ENCODE peak calls at places on chromosomes 1 and 21, in seven cellular contexts. One of them, this sample, is unnamed.

GRCh38 chr1:63670164-63670563 is 77.0 kb downstream of the PGM1 start:
- DNase-seq in HCT116: no peak
- DNase-seq in HepG2: no peak
- DNase-seq in SK-N-SH: no peak
- DNase-seq in K562: no peak
- DNase-seq in A549: no peak
- DNase-seq in H1: no peak
- DNase-seq in this sample: no peak

GRCh38 chr1:154352581-154353459 is 27.5 kb downstream of the ATP8B2 start:
- DNase-seq in K562: peak
- DNase-seq in H1: no peak
- DNase-seq in HCT116: no peak
- DNase-seq in SK-N-SH: peak
- DNase-seq in A549: no peak
- DNase-seq in HepG2: no peak
- DNase-seq in this sample: peak

GRCh38 chr1:47690341-47691244 is 252.7 kb downstream of the FOXD2 start:
- DNase-seq in H1: no peak
- DNase-seq in A549: no peak
- DNase-seq in K562: no peak
- DNase-seq in HCT116: no peak
- DNase-seq in SK-N-SH: no peak
- DNase-seq in HepG2: no peak
- DNase-seq in this sample: no peak

GRCh38 chr1:175072131-175072941 is 4.7 kb downstream of the TNN start:
- DNase-seq in H1: no peak
- DNase-seq in SK-N-SH: no peak
- DNase-seq in K562: no peak
- DNase-seq in HepG2: no peak
- DNase-seq in A549: no peak
- DNase-seq in HCT116: no peak
- DNase-seq in this sample: peak

GRCh38 chr21:36689324-36689723 is 9.6 kb upstream of the SIM2 start:
- DNase-seq in SK-N-SH: no peak
- DNase-seq in K562: no peak
- DNase-seq in HCT116: no peak
- DNase-seq in H1: no peak
- DNase-seq in A549: no peak
- DNase-seq in HepG2: no peak
- DNase-seq in this sample: no peak

GRCh38 chr1:235579891-235580290 is 69.7 kb downstream of the GNG4 start:
- DNase-seq in H1: no peak
- DNase-seq in K562: no peak
- DNase-seq in HepG2: no peak
- DNase-seq in HCT116: no peak
- DNase-seq in A549: no peak
- DNase-seq in SK-N-SH: no peak
- DNase-seq in this sample: no peak

GRCh38 chr21:36061445-36061844 is 1.1 kb upstream of the SETD4 start:
- DNase-seq in K562: no peak
- DNase-seq in SK-N-SH: no peak
- DNase-seq in HepG2: no peak
- DNase-seq in H1: no peak
- DNase-seq in HCT116: no peak
- DNase-seq in A549: no peak
- DNase-seq in this sample: no peak

GRCh38 chr21:45130324-45130774 is 56.0 kb downstream of the ADARB1 start:
- DNase-seq in K562: no peak
- DNase-seq in H1: no peak
- DNase-seq in A549: no peak
- DNase-seq in HepG2: no peak
- DNase-seq in SK-N-SH: no peak
- DNase-seq in HCT116: no peak
- DNase-seq in this sample: peak

GRCh38 chr1:155729031-155729898 is 40.4 kb downstream of the DAP3 start:
- DNase-seq in HCT116: peak
- DNase-seq in K562: peak
- DNase-seq in H1: peak
- DNase-seq in A549: peak
- DNase-seq in SK-N-SH: peak
- DNase-seq in HepG2: peak
- DNase-seq in this sample: peak

GRCh38 chr1:196462101-196462500 is 146.1 kb downstream of the KCNT2 start:
- DNase-seq in A549: no peak
- DNase-seq in SK-N-SH: no peak
- DNase-seq in K562: no peak
- DNase-seq in H1: no peak
- DNase-seq in HCT116: no peak
- DNase-seq in HepG2: no peak
- DNase-seq in this sample: peak

GRCh38 chr1:180236698-180237509 is 6.8 kb downstream of the LHX4 start:
- DNase-seq in A549: no peak
- DNase-seq in K562: no peak
- DNase-seq in SK-N-SH: no peak
- DNase-seq in H1: no peak
- DNase-seq in HepG2: no peak
- DNase-seq in HCT116: no peak
- DNase-seq in this sample: no peak

GRCh38 chr1:51916587-51917405 is 38.3 kb upstream of the NRDC start:
- DNase-seq in SK-N-SH: peak
- DNase-seq in A549: no peak
- DNase-seq in K562: no peak
- DNase-seq in H1: no peak
- DNase-seq in HepG2: no peak
- DNase-seq in HCT116: no peak
- DNase-seq in this sample: peak

GRCh38 chr1:233614173-233614742 is 352 bp downstream of the KCNK1 start:
- DNase-seq in A549: peak
- DNase-seq in K562: peak
- DNase-seq in HepG2: no peak
- DNase-seq in H1: no peak
- DNase-seq in HCT116: peak
- DNase-seq in SK-N-SH: no peak
- DNase-seq in this sample: peak

GRCh38 chr21:35048183-35048601 is 910 bp downstream of the RUNX1 start:
- DNase-seq in HCT116: no peak
- DNase-seq in K562: no peak
- DNase-seq in H1: no peak
- DNase-seq in HepG2: no peak
- DNase-seq in A549: peak
- DNase-seq in SK-N-SH: peak
- DNase-seq in this sample: no peak

GRCh38 chr1:61436016-61436415 is 288.9 kb downstream of the TM2D1 start:
- DNase-seq in A549: no peak
- DNase-seq in H1: no peak
- DNase-seq in HCT116: no peak
- DNase-seq in SK-N-SH: no peak
- DNase-seq in HepG2: no peak
- DNase-seq in K562: no peak
- DNase-seq in this sample: no peak

GRCh38 chr21:33828083-33828482 is 87.5 kb downstream of the ATP5PO start:
- DNase-seq in H1: no peak
- DNase-seq in HCT116: no peak
- DNase-seq in A549: no peak
- DNase-seq in K562: no peak
- DNase-seq in SK-N-SH: no peak
- DNase-seq in HepG2: no peak
- DNase-seq in this sample: no peak

GRCh38 chr1:50181027-50181663 is 72.4 kb downstream of the ELAVL4 start:
- DNase-seq in HepG2: no peak
- DNase-seq in A549: no peak
- DNase-seq in HCT116: no peak
- DNase-seq in H1: no peak
- DNase-seq in SK-N-SH: no peak
- DNase-seq in K562: no peak
- DNase-seq in this sample: no peak

GRCh38 chr1:149962736-149963135 is 26.1 kb upstream of the MTMR11 start:
- DNase-seq in K562: no peak
- DNase-seq in H1: no peak
- DNase-seq in SK-N-SH: no peak
- DNase-seq in HepG2: no peak
- DNase-seq in A549: no peak
- DNase-seq in HCT116: no peak
- DNase-seq in this sample: no peak

GRCh38 chr1:7261490-7261889 is 476.2 kb downstream of the CAMTA1 start:
- DNase-seq in K562: no peak
- DNase-seq in H1: no peak
- DNase-seq in SK-N-SH: no peak
- DNase-seq in A549: no peak
- DNase-seq in HCT116: no peak
- DNase-seq in HepG2: no peak
- DNase-seq in this sample: no peak

GRCh38 chr1:20344738-20345137 is 54.1 kb downstream of the VWA5B1 start:
- DNase-seq in A549: no peak
- DNase-seq in H1: no peak
- DNase-seq in HCT116: no peak
- DNase-seq in SK-N-SH: no peak
- DNase-seq in K562: no peak
- DNase-seq in HepG2: no peak
- DNase-seq in this sample: no peak

DNA sequence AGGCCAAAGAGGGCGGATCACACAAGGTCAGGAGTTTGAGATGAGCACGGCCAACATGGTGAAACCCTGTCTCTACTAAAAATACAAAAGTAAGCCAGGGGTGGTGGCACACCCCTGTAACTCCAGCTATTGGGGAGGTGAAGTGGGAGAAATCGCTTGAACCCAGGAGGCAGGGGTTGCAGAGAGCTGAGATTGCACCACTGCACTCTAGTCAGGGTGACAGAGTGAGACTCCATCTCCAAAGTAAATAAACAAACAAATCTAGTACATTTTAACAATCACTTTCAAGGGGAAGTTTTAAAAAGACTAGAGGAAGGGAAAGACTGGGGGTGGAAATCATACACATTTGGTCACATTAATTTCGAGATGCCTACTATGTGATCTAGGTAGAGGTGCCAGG is 6.8 kb downstream of the TFB2M start:
- DNase-seq in HepG2: no peak
- DNase-seq in H1: no peak
- DNase-seq in K562: no peak
- DNase-seq in SK-N-SH: no peak
- DNase-seq in HCT116: no peak
- DNase-seq in A549: no peak
- DNase-seq in this sample: no peak
- TF ChIP-seq RAD21 in HepG2: no peak
- TF ChIP-seq RAD21 in H1: no peak
- TF ChIP-seq RAD21 in K562: no peak
- TF ChIP-seq RAD21 in SK-N-SH: no peak
- TF ChIP-seq RAD21 in HCT116: no peak
- TF ChIP-seq RAD21 in A549: no peak
- TF ChIP-seq RAD21 in this sample: no peak

DNA sequence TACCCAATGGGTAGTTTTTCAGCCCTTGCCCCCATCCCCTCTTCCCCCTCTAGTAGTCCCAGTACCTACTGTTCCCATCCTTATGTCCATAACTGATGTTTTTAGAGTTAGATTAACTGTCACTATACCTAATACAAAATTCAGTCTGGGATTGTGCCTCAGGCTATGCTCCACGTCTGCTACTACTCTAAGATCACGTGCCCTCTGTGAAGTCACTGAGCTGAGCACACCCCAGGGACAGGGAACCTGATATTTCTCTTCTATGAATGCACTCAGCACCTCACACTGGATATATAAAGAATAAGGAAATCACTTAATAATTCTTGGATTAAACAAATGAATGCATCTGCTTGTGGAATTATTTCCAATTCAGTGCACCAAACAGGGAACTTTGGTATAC is 308.0 kb downstream of the SMYD3 start:
- DNase-seq in HepG2: no peak
- DNase-seq in HCT116: no peak
- DNase-seq in SK-N-SH: no peak
- DNase-seq in H1: no peak
- DNase-seq in K562: no peak
- DNase-seq in A549: no peak
- DNase-seq in this sample: no peak
- TF ChIP-seq RAD21 in HepG2: no peak
- TF ChIP-seq RAD21 in HCT116: no peak
- TF ChIP-seq RAD21 in SK-N-SH: no peak
- TF ChIP-seq RAD21 in H1: no peak
- TF ChIP-seq RAD21 in K562: no peak
- TF ChIP-seq RAD21 in A549: no peak
- TF ChIP-seq RAD21 in this sample: no peak

GRCh38 chr1:109782514-109782913 is 18.8 kb upstream of the EPS8L3 start:
- DNase-seq in SK-N-SH: no peak
- DNase-seq in HCT116: no peak
- DNase-seq in HepG2: no peak
- DNase-seq in A549: no peak
- DNase-seq in H1: no peak
- DNase-seq in K562: no peak
- DNase-seq in this sample: peak

GRCh38 chr1:109781807-109782206 is 18.1 kb upstream of the EPS8L3 start:
- DNase-seq in HCT116: no peak
- DNase-seq in H1: no peak
- DNase-seq in SK-N-SH: no peak
- DNase-seq in A549: no peak
- DNase-seq in K562: no peak
- DNase-seq in HepG2: no peak
- DNase-seq in this sample: no peak

GRCh38 chr1:109784551-109785252 is 21.0 kb upstream of the EPS8L3 start:
- DNase-seq in A549: no peak
- DNase-seq in H1: no peak
- DNase-seq in K562: no peak
- DNase-seq in HCT116: no peak
- DNase-seq in SK-N-SH: no peak
- DNase-seq in HepG2: no peak
- DNase-seq in this sample: no peak

GRCh38 chr1:109783436-109783835 is 19.7 kb upstream of the EPS8L3 start:
- DNase-seq in HCT116: peak
- DNase-seq in H1: no peak
- DNase-seq in SK-N-SH: no peak
- DNase-seq in K562: no peak
- DNase-seq in A549: peak
- DNase-seq in HepG2: no peak
- DNase-seq in this sample: peak

DNA sequence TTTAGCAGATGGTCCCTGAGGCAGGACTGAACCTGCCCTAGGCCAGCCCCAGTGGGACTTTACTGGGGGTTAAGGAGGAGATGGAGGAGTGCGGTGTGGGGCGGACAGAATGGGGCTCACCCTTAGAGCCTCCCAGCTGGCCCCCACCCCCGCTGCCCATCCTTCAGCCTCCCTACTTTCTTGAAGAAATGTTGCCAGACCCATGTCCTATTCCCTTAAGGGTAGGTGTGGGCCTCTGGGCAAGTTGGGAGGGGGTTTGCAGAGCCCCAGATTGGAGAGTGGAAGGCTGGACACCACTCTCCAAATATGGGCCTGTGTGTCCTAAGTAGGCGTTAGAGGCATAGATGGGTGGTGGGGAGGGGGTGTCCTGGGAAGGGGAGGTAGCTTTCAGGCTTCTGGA is 19.2 kb upstream of the EPS8L3 start:
- DNase-seq in HepG2: no peak
- DNase-seq in HCT116: no peak
- DNase-seq in H1: no peak
- DNase-seq in K562: no peak
- DNase-seq in SK-N-SH: no peak
- DNase-seq in A549: no peak
- DNase-seq in this sample: no peak
- TF ChIP-seq RAD21 in HepG2: no peak
- TF ChIP-seq RAD21 in HCT116: no peak
- TF ChIP-seq RAD21 in H1: no peak
- TF ChIP-seq RAD21 in K562: no peak
- TF ChIP-seq RAD21 in SK-N-SH: no peak
- TF ChIP-seq RAD21 in A549: no peak
- TF ChIP-seq RAD21 in this sample: no peak

GRCh38 chr1:76136894-76137293 is 62.3 kb downstream of the ST6GALNAC3 start:
- DNase-seq in A549: no peak
- DNase-seq in HCT116: no peak
- DNase-seq in SK-N-SH: no peak
- DNase-seq in K562: no peak
- DNase-seq in H1: no peak
- DNase-seq in HepG2: no peak
- DNase-seq in this sample: no peak
- TF ChIP-seq RAD21 in A549: no peak
- TF ChIP-seq RAD21 in HCT116: no peak
- TF ChIP-seq RAD21 in SK-N-SH: no peak
- TF ChIP-seq RAD21 in K562: no peak
- TF ChIP-seq RAD21 in H1: no peak
- TF ChIP-seq RAD21 in HepG2: no peak
- TF ChIP-seq RAD21 in this sample: no peak

This sample was measured in IMR-90.